ENCODE peak calls at places on chromosomes 7 and 10, in ten cellular contexts. One of them, this sample, is unnamed. For H3K4me1, the result is how much of the 10 kb centered on the place peaks cover.

GRCh38 chr7:1668932-1669485 is 1.1 kb upstream of the ELFN1 start:
- DNase-seq in right lobe of liver: no peak
- DNase-seq in spleen: peak
- DNase-seq in sigmoid colon: peak
- DNase-seq in body of pancreas: peak
- DNase-seq in prostate gland: no peak
- DNase-seq in IMR-90: peak
- DNase-seq in heart left ventricle: no peak
- DNase-seq in A549: no peak
- DNase-seq in uterus: no peak
- DNase-seq in this sample: no peak

GRCh38 chr7:134649231-134649775 is 2.6 kb downstream of the BPGM start:
- DNase-seq in right lobe of liver: no peak
- DNase-seq in spleen: no peak
- DNase-seq in sigmoid colon: no peak
- DNase-seq in body of pancreas: no peak
- DNase-seq in prostate gland: no peak
- DNase-seq in IMR-90: peak
- DNase-seq in heart left ventricle: no peak
- DNase-seq in A549: no peak
- DNase-seq in uterus: no peak
- DNase-seq in this sample: no peak

GRCh38 chr10:125415964-125416363 is 255.6 kb upstream of the CTBP2 start:
- DNase-seq in right lobe of liver: no peak
- DNase-seq in spleen: no peak
- DNase-seq in sigmoid colon: no peak
- DNase-seq in body of pancreas: no peak
- DNase-seq in prostate gland: no peak
- DNase-seq in IMR-90: no peak
- DNase-seq in heart left ventricle: no peak
- DNase-seq in A549: no peak
- DNase-seq in uterus: no peak
- DNase-seq in this sample: no peak

GRCh38 chr10:93336678-93337077 is 145.5 kb downstream of the MYOF start:
- DNase-seq in right lobe of liver: no peak
- DNase-seq in spleen: no peak
- DNase-seq in sigmoid colon: no peak
- DNase-seq in body of pancreas: no peak
- DNase-seq in prostate gland: no peak
- DNase-seq in IMR-90: no peak
- DNase-seq in heart left ventricle: no peak
- DNase-seq in A549: no peak
- DNase-seq in uterus: no peak
- DNase-seq in this sample: no peak

GRCh38 chr7:100155553-100156317 is 2.8 kb downstream of the TRAPPC14 start:
- DNase-seq in right lobe of liver: no peak
- DNase-seq in spleen: peak
- DNase-seq in sigmoid colon: no peak
- DNase-seq in body of pancreas: no peak
- DNase-seq in prostate gland: no peak
- DNase-seq in IMR-90: no peak
- DNase-seq in heart left ventricle: no peak
- DNase-seq in A549: no peak
- DNase-seq in uterus: no peak
- DNase-seq in this sample: no peak

GRCh38 chr7:120327054-120327453 is 54.1 kb downstream of the KCND2 start:
- DNase-seq in right lobe of liver: no peak
- DNase-seq in spleen: no peak
- DNase-seq in sigmoid colon: no peak
- DNase-seq in body of pancreas: no peak
- DNase-seq in prostate gland: no peak
- DNase-seq in IMR-90: no peak
- DNase-seq in heart left ventricle: no peak
- DNase-seq in A549: no peak
- DNase-seq in uterus: no peak
- DNase-seq in this sample: no peak

GRCh38 chr7:84674236-84674913 is 479.8 kb upstream of the SEMA3A start:
- DNase-seq in right lobe of liver: no peak
- DNase-seq in spleen: no peak
- DNase-seq in sigmoid colon: no peak
- DNase-seq in body of pancreas: no peak
- DNase-seq in prostate gland: no peak
- DNase-seq in IMR-90: no peak
- DNase-seq in heart left ventricle: no peak
- DNase-seq in A549: no peak
- DNase-seq in uterus: no peak
- DNase-seq in this sample: no peak

GRCh38 chr10:13891542-13892431 is 305.0 kb downstream of the PRPF18 start:
- DNase-seq in right lobe of liver: no peak
- DNase-seq in spleen: no peak
- DNase-seq in sigmoid colon: no peak
- DNase-seq in body of pancreas: peak
- DNase-seq in prostate gland: no peak
- DNase-seq in IMR-90: no peak
- DNase-seq in heart left ventricle: peak
- DNase-seq in A549: no peak
- DNase-seq in uterus: no peak
- DNase-seq in this sample: no peak

DNA sequence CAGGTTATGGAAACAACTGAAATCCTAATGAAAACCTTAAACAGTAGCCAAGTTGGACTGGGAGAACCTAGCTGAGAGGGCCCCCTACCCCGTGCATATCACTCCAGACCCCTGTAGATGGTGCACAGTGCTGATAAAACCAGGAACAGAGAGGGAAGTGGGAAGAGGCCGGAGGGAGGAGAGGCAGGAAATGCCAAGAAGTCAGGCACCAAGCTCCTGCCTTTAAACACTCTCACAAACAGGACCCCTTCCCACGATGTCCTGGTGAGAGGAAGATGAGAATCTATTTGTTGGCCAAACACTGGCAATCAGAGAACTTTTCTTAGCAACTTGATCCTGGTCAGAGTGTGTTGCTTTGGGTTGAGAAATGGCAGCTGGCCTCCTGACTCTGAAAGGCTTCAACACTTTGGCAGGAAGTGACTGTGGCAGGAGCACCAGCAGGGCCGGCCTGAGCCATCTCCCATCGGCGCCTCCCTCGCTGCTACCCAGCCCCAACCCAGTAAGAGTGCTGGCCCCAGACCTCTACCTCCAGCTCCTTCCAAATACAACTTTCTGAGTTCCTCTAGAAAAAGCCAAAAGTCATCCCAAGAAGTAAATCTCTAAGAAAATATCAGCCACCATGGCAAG is 39.5 kb downstream of the GSDME start:
- DNase-seq in right lobe of liver: no peak
- DNase-seq in spleen: peak
- DNase-seq in sigmoid colon: no peak
- DNase-seq in body of pancreas: no peak
- DNase-seq in prostate gland: no peak
- DNase-seq in IMR-90: no peak
- DNase-seq in heart left ventricle: no peak
- DNase-seq in A549: no peak
- DNase-seq in uterus: no peak
- DNase-seq in this sample: no peak
- H3K4me1 ChIP-seq in right lobe of liver: under half
- H3K4me1 ChIP-seq in spleen: under half
- H3K4me1 ChIP-seq in sigmoid colon: under half
- H3K4me1 ChIP-seq in body of pancreas: under half
- H3K4me1 ChIP-seq in prostate gland: under half
- H3K4me1 ChIP-seq in IMR-90: under half
- H3K4me1 ChIP-seq in heart left ventricle: under half
- H3K4me1 ChIP-seq in A549: under half
- H3K4me1 ChIP-seq in uterus: under half
- H3K4me1 ChIP-seq in this sample: under half

GRCh38 chr10:129676014-129676413 is 209.0 kb downstream of the MGMT start:
- DNase-seq in right lobe of liver: no peak
- DNase-seq in spleen: no peak
- DNase-seq in sigmoid colon: no peak
- DNase-seq in body of pancreas: no peak
- DNase-seq in prostate gland: no peak
- DNase-seq in IMR-90: no peak
- DNase-seq in heart left ventricle: no peak
- DNase-seq in A549: no peak
- DNase-seq in uterus: no peak
- DNase-seq in this sample: no peak

GRCh38 chr10:129675027-129675769 is 208.2 kb downstream of the MGMT start:
- DNase-seq in right lobe of liver: no peak
- DNase-seq in spleen: no peak
- DNase-seq in sigmoid colon: no peak
- DNase-seq in body of pancreas: no peak
- DNase-seq in prostate gland: no peak
- DNase-seq in IMR-90: no peak
- DNase-seq in heart left ventricle: no peak
- DNase-seq in A549: no peak
- DNase-seq in uterus: no peak
- DNase-seq in this sample: no peak

GRCh38 chr10:129677377-129677927 is 210.4 kb downstream of the MGMT start:
- DNase-seq in right lobe of liver: no peak
- DNase-seq in spleen: no peak
- DNase-seq in sigmoid colon: no peak
- DNase-seq in body of pancreas: no peak
- DNase-seq in prostate gland: no peak
- DNase-seq in IMR-90: no peak
- DNase-seq in heart left ventricle: no peak
- DNase-seq in A549: no peak
- DNase-seq in uterus: no peak
- DNase-seq in this sample: no peak

GRCh38 chr10:129670124-129670523 is 203.1 kb downstream of the MGMT start:
- DNase-seq in right lobe of liver: no peak
- DNase-seq in spleen: no peak
- DNase-seq in sigmoid colon: no peak
- DNase-seq in body of pancreas: no peak
- DNase-seq in prostate gland: no peak
- DNase-seq in IMR-90: no peak
- DNase-seq in heart left ventricle: no peak
- DNase-seq in A549: no peak
- DNase-seq in uterus: no peak
- DNase-seq in this sample: no peak

GRCh38 chr10:129673292-129673691 is 206.3 kb downstream of the MGMT start:
- DNase-seq in right lobe of liver: no peak
- DNase-seq in spleen: no peak
- DNase-seq in sigmoid colon: no peak
- DNase-seq in body of pancreas: no peak
- DNase-seq in prostate gland: no peak
- DNase-seq in IMR-90: no peak
- DNase-seq in heart left ventricle: no peak
- DNase-seq in A549: no peak
- DNase-seq in uterus: no peak
- DNase-seq in this sample: no peak
- TF ChIP-seq CTCF in right lobe of liver: no peak
- TF ChIP-seq CTCF in spleen: no peak
- TF ChIP-seq CTCF in sigmoid colon: no peak
- TF ChIP-seq CTCF in body of pancreas: no peak
- TF ChIP-seq CTCF in prostate gland: no peak
- TF ChIP-seq CTCF in IMR-90: no peak
- TF ChIP-seq CTCF in heart left ventricle: no peak
- TF ChIP-seq CTCF in A549: no peak
- TF ChIP-seq CTCF in uterus: no peak
- TF ChIP-seq CTCF in this sample: no peak

GRCh38 chr7:102469351-102469971 is 4.7 kb downstream of the LRWD1 start:
- DNase-seq in right lobe of liver: peak
- DNase-seq in spleen: peak
- DNase-seq in sigmoid colon: peak
- DNase-seq in body of pancreas: no peak
- DNase-seq in prostate gland: no peak
- DNase-seq in IMR-90: no peak
- DNase-seq in heart left ventricle: peak
- DNase-seq in A549: no peak
- DNase-seq in uterus: no peak
- DNase-seq in this sample: no peak

GRCh38 chr7:102473271-102473991 is 5.3 kb downstream of the POLR2J start:
- DNase-seq in right lobe of liver: peak
- DNase-seq in spleen: peak
- DNase-seq in sigmoid colon: peak
- DNase-seq in body of pancreas: no peak
- DNase-seq in prostate gland: no peak
- DNase-seq in IMR-90: no peak
- DNase-seq in heart left ventricle: peak
- DNase-seq in A549: no peak
- DNase-seq in uterus: peak
- DNase-seq in this sample: no peak

GRCh38 chr7:102469972-102470825 is 5.4 kb downstream of the LRWD1 start:
- DNase-seq in right lobe of liver: peak
- DNase-seq in spleen: peak
- DNase-seq in sigmoid colon: peak
- DNase-seq in body of pancreas: no peak
- DNase-seq in prostate gland: no peak
- DNase-seq in IMR-90: no peak
- DNase-seq in heart left ventricle: peak
- DNase-seq in A549: no peak
- DNase-seq in uterus: no peak
- DNase-seq in this sample: no peak

GRCh38 chr7:102471791-102472125 is 7.0 kb downstream of the POLR2J start:
- DNase-seq in right lobe of liver: no peak
- DNase-seq in spleen: peak
- DNase-seq in sigmoid colon: no peak
- DNase-seq in body of pancreas: no peak
- DNase-seq in prostate gland: no peak
- DNase-seq in IMR-90: no peak
- DNase-seq in heart left ventricle: peak
- DNase-seq in A549: no peak
- DNase-seq in uterus: no peak
- DNase-seq in this sample: no peak

GRCh38 chr7:102472126-102473041 is 6.3 kb downstream of the POLR2J start:
- DNase-seq in right lobe of liver: peak
- DNase-seq in spleen: peak
- DNase-seq in sigmoid colon: peak
- DNase-seq in body of pancreas: no peak
- DNase-seq in prostate gland: no peak
- DNase-seq in IMR-90: no peak
- DNase-seq in heart left ventricle: peak
- DNase-seq in A549: no peak
- DNase-seq in uterus: no peak
- DNase-seq in this sample: no peak
- TF ChIP-seq POLR2A in right lobe of liver: no peak
- TF ChIP-seq POLR2A in spleen: no peak
- TF ChIP-seq POLR2A in sigmoid colon: no peak
- TF ChIP-seq POLR2A in body of pancreas: no peak
- TF ChIP-seq POLR2A in prostate gland: no peak
- TF ChIP-seq POLR2A in IMR-90: no peak
- TF ChIP-seq POLR2A in heart left ventricle: no peak
- TF ChIP-seq POLR2A in A549: no peak
- TF ChIP-seq POLR2A in uterus: no peak
- TF ChIP-seq POLR2A in this sample: no peak

GRCh38 chr7:104981671-104982036 is 32.4 kb upstream of the KMT2E start:
- DNase-seq in right lobe of liver: no peak
- DNase-seq in spleen: no peak
- DNase-seq in sigmoid colon: no peak
- DNase-seq in body of pancreas: no peak
- DNase-seq in prostate gland: no peak
- DNase-seq in IMR-90: no peak
- DNase-seq in heart left ventricle: no peak
- DNase-seq in A549: no peak
- DNase-seq in uterus: no peak
- DNase-seq in this sample: no peak

GRCh38 chr7:104982308-104982755 is 31.7 kb upstream of the KMT2E start:
- DNase-seq in right lobe of liver: no peak
- DNase-seq in spleen: no peak
- DNase-seq in sigmoid colon: no peak
- DNase-seq in body of pancreas: no peak
- DNase-seq in prostate gland: no peak
- DNase-seq in IMR-90: no peak
- DNase-seq in heart left ventricle: no peak
- DNase-seq in A549: no peak
- DNase-seq in uterus: no peak
- DNase-seq in this sample: no peak

GRCh38 chr7:104983620-104984539 is 30.1 kb upstream of the KMT2E start:
- DNase-seq in right lobe of liver: peak
- DNase-seq in spleen: peak
- DNase-seq in sigmoid colon: peak
- DNase-seq in body of pancreas: peak
- DNase-seq in prostate gland: peak
- DNase-seq in IMR-90: peak
- DNase-seq in heart left ventricle: peak
- DNase-seq in A549: peak
- DNase-seq in uterus: peak
- DNase-seq in this sample: peak

GRCh38 chr7:104984591-104985258 is 29.3 kb upstream of the KMT2E start:
- DNase-seq in right lobe of liver: no peak
- DNase-seq in spleen: no peak
- DNase-seq in sigmoid colon: no peak
- DNase-seq in body of pancreas: no peak
- DNase-seq in prostate gland: no peak
- DNase-seq in IMR-90: no peak
- DNase-seq in heart left ventricle: no peak
- DNase-seq in A549: no peak
- DNase-seq in uterus: no peak
- DNase-seq in this sample: peak

DNA sequence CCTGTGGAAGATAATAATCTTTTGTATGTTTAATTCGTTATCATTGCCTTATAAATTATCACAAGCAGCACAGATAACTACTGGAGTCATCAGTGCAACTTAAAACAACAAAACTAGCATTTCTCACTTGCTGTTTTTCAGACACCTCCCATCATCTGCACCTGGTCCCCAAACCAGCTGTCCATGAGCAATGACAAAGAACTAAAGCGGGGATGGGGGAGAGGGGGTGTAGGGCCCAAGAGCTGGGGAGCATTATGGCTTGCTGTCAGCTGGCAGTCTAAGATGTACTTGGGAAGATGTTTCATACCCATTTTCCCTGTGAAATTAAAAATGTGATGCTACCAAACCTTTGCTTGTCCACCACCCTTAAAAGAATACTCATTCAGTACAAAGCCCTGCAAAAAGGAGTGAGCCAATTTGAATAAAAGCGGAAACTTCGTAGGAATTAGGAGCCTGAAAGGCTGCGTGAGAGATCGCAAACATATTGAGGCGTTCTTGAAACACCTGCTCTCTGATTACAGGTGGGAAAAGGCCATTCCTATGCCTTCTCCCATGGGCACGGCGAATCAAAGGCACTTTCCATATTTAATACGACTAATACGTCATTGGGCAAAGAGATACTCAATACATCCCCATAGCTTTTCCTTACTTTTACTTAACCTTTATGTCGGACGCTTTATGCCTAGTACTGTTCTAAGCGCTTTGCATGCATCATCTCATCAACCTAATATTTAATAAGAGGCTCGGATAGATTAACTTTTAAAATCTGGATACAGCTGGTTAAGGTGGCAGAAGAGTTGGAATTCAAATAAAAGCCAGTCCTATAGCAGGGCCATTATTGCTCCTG is 31.0 kb upstream of the KMT2E start:
- DNase-seq in right lobe of liver: no peak
- DNase-seq in spleen: no peak
- DNase-seq in sigmoid colon: no peak
- DNase-seq in body of pancreas: peak
- DNase-seq in prostate gland: no peak
- DNase-seq in IMR-90: no peak
- DNase-seq in heart left ventricle: no peak
- DNase-seq in A549: no peak
- DNase-seq in uterus: no peak
- DNase-seq in this sample: no peak
- H3K4me1 ChIP-seq in right lobe of liver: under half
- H3K4me1 ChIP-seq in spleen: under half
- H3K4me1 ChIP-seq in sigmoid colon: half or more
- H3K4me1 ChIP-seq in body of pancreas: half or more
- H3K4me1 ChIP-seq in prostate gland: under half
- H3K4me1 ChIP-seq in IMR-90: under half
- H3K4me1 ChIP-seq in heart left ventricle: half or more
- H3K4me1 ChIP-seq in A549: under half
- H3K4me1 ChIP-seq in uterus: under half
- H3K4me1 ChIP-seq in this sample: under half

This sample was measured in tibial nerve.